ENCODE peak calls at places on chromosomes 5 and 9, in six cellular contexts. K, W, B, C, Y and H are unnamed samples.

GRCh38 chr9:108637340-108637739 is 218.4 kb downstream of the ACTL7B start:
- DNase-seq in K (no peak), W (no peak), B (no peak), C (no peak), Y (no peak), H (no peak)

GRCh38 chr5:109876941-109877669 is 187.4 kb downstream of the MAN2A1 start:
- DNase-seq in K (no peak), W (no peak), B (no peak), C (no peak), Y (no peak), H (no peak)

GRCh38 chr5:141747152-141747640 is 65.2 kb upstream of the ARAP3 start:
- DNase-seq in K (no peak), W (no peak), B (peak; percentile 83), C (no peak), Y (no peak), H (peak; percentile 89)

GRCh38 chr9:95188459-95188858 is 129.1 kb downstream of the FANCC start:
- DNase-seq in K (no peak), W (no peak), B (no peak), C (peak; percentile 51), Y (no peak), H (no peak)

GRCh38 chr5:138463335-138464017 is 1.8 kb upstream of the EGR1 start:
- DNase-seq in K (no peak), W (no peak), B (no peak), C (no peak), Y (no peak), H (no peak)

GRCh38 chr5:111589320-111589719 is 77.0 kb upstream of the STARD4 start:
- DNase-seq in K (no peak), W (no peak), B (no peak), C (no peak), Y (no peak), H (no peak)

GRCh38 chr5:135236187-135236835 is 162.7 kb downstream of the MACROH2A1 start:
- DNase-seq in K (no peak), W (no peak), B (peak; percentile 32), C (no peak), Y (no peak), H (no peak)

GRCh38 chr5:160968480-160968879 is 116.5 kb upstream of the ATP10B start:
- DNase-seq in K (no peak), W (no peak), B (no peak), C (no peak), Y (no peak), H (no peak)

GRCh38 chr5:140273401-140273877 is 29.5 kb downstream of the PFDN1 start:
- DNase-seq in K (no peak), W (no peak), B (no peak), C (peak; percentile 82), Y (no peak), H (no peak)

GRCh38 chr5:148085934-148086333 is 22.2 kb downstream of the SPINK5 start:
- DNase-seq in K (no peak), W (no peak), B (peak; percentile 66), C (no peak), Y (no peak), H (no peak)

GRCh38 chr9:31210982-31211570 is 1173.4 kb upstream of the ACO1 start:
- DNase-seq in K (peak; percentile 0), W (no peak), B (peak; percentile 48), C (no peak), Y (no peak), H (no peak)

GRCh38 chr5:48192-48591 is 43.8 kb upstream of the PLEKHG4B start:
- DNase-seq in K (no peak), W (no peak), B (no peak), C (no peak), Y (no peak), H (no peak)

GRCh38 chr5:133396724-133397123 is 215.6 kb downstream of the FSTL4 start:
- DNase-seq in K (no peak), W (no peak), B (no peak), C (no peak), Y (no peak), H (no peak)

GRCh38 chr5:56306433-56307150 is 73.5 kb upstream of the ANKRD55 start:
- DNase-seq in K (no peak), W (no peak), B (no peak), C (no peak), Y (no peak), H (no peak)

GRCh38 chr9:33913541-33913940 is 96.6 kb downstream of the UBE2R2 start:
- DNase-seq in K (no peak), W (no peak), B (no peak), C (no peak), Y (no peak), H (no peak)

GRCh38 chr9:137610944-137611343 is 5.5 kb downstream of the ARRDC1 start:
- DNase-seq in K (no peak), W (no peak), B (no peak), C (no peak), Y (no peak), H (no peak)

GRCh38 chr9:27109621-27110020 is 596 bp downstream of the TEK start:
- DNase-seq in K (no peak), W (no peak), B (no peak), C (no peak), Y (no peak), H (no peak)

GRCh38 chr9:134483361-134484184 is 157.3 kb downstream of the RXRA start:
- DNase-seq in K (no peak), W (no peak), B (peak; percentile 58), C (no peak), Y (no peak), H (no peak)

GRCh38 chr5:157324237-157324636 is 58.3 kb downstream of the CYFIP2 start:
- DNase-seq in K (no peak), W (no peak), B (no peak), C (peak; percentile 32), Y (peak; percentile 15), H (no peak)

GRCh38 chr9:98427491-98427890 is 172.0 kb upstream of the TBC1D2 start:
- DNase-seq in K (no peak), W (no peak), B (no peak), C (no peak), Y (no peak), H (no peak)

GRCh38 chr9:15104826-15105420 is 194.7 kb upstream of the FREM1 start:
- DNase-seq in K (peak; percentile 37), W (no peak), B (no peak), C (peak; percentile 32), Y (no peak), H (peak; percentile 16)

GRCh38 chr9:70303268-70303667 is 44.5 kb downstream of the SMC5 start:
- DNase-seq in K (no peak), W (no peak), B (no peak), C (no peak), Y (no peak), H (no peak)

GRCh38 chr5:852018-852417 is 1.2 kb upstream of the ZDHHC11 start:
- DNase-seq in K (no peak), W (no peak), B (no peak), C (no peak), Y (no peak), H (no peak)

GRCh38 chr5:2134543-2135299 is 252.0 kb upstream of the IRX4 start:
- DNase-seq in K (no peak), W (no peak), B (no peak), C (no peak), Y (no peak), H (no peak)

GRCh38 chr5:103526164-103526915 is 36.2 kb downstream of the NUDT12 start:
- DNase-seq in K (no peak), W (no peak), B (no peak), C (no peak), Y (no peak), H (no peak)

GRCh38 chr9:118446962-118447490 is 742.8 kb downstream of the TLR4 start:
- DNase-seq in K (no peak), W (no peak), B (peak; percentile 37), C (no peak), Y (no peak), H (no peak)

GRCh38 chr9:87475463-87475862 is 22.2 kb upstream of the DAPK1 start:
- DNase-seq in K (no peak), W (no peak), B (no peak), C (no peak), Y (no peak), H (no peak)